ENCODE peak calls at places on chromosomes 11 and 22, in eight cellular contexts. D, S, Y, V, G, A, H and U are unnamed samples.

GRCh38 chr11:95443386-95443785 is 212.4 kb upstream of the SESN3 start:
- DNase-seq in V (no peak), H (no peak), G (peak; percentile 49), D (peak; percentile 2), S (no peak), Y (no peak), A (no peak), U (no peak)

GRCh38 chr22:46934746-46935491 is 172.5 kb downstream of the TBC1D22A start:
- DNase-seq in H (peak; percentile 52), S (peak; percentile 66), A (no peak), V (no peak), G (peak; percentile 53), D (no peak), Y (no peak), U (peak; percentile 52)

GRCh38 chr11:9783986-9784385 is 120.1 kb downstream of the SWAP70 start:
- DNase-seq in V (no peak), A (no peak), G (no peak), S (no peak), Y (no peak), H (no peak), D (no peak), U (no peak)

GRCh38 chr11:104370478-104370877 is 206.5 kb upstream of the PDGFD start:
- DNase-seq in V (no peak), Y (no peak), S (no peak), G (no peak), A (no peak), H (no peak), D (no peak), U (no peak)

GRCh38 chr22:42613869-42614268 is 814 bp downstream of the POLDIP3 start:
- DNase-seq in V (no peak), Y (no peak), A (no peak), S (no peak), D (no peak), G (no peak), H (peak; percentile 91), U (no peak)

GRCh38 chr11:72586591-72587090 is 87.6 kb downstream of the PDE2A start:
- DNase-seq in G (no peak), D (no peak), A (no peak), V (no peak), S (no peak), Y (no peak), H (no peak), U (no peak)

GRCh38 chr11:10485646-10486045 is 30.6 kb downstream of the AMPD3 start:
- DNase-seq in A (no peak), G (no peak), S (no peak), V (no peak), H (no peak), D (no peak), Y (no peak), U (no peak)

GRCh38 chr11:64713031-64713780 is 9.8 kb downstream of the NRXN2 start:
- DNase-seq in S (no peak), V (peak; percentile 76), Y (no peak), G (no peak), A (peak; percentile 69), H (peak; percentile 18), D (no peak), U (peak; percentile 29)

GRCh38 chr22:29072193-29072978 is 449 bp upstream of the KREMEN1 start:
- DNase-seq in A (peak; percentile 91), H (peak; percentile 95), S (peak; percentile 98), D (peak; percentile 73), Y (peak; percentile 93), G (peak; percentile 19), V (peak; percentile 89), U (peak; percentile 90)

GRCh38 chr11:84819128-84819527 is 808.0 kb downstream of the DLG2 start:
- DNase-seq in Y (no peak), H (no peak), G (no peak), V (no peak), A (peak; percentile 67), D (no peak), S (no peak), U (no peak)

GRCh38 chr22:38935023-38935422 is 22.4 kb upstream of the APOBEC3A start:
- DNase-seq in D (no peak), Y (peak; percentile 90), G (no peak), V (no peak), S (peak; percentile 97), H (no peak), A (no peak), U (peak; percentile 95)

GRCh38 chr11:65854871-65855837 is 2.8 kb downstream of the CFL1 start:
- DNase-seq in H (no peak), V (no peak), A (no peak), G (no peak), S (no peak), Y (no peak), D (no peak), U (no peak)

GRCh38 chr22:44686873-44687600 is 15.0 kb upstream of the PRR5 start:
- DNase-seq in H (peak; percentile 40), A (no peak), Y (no peak), D (no peak), V (no peak), S (no peak), G (no peak), U (no peak)

GRCh38 chr11:2987881-2988280 is 4.2 kb downstream of the NAP1L4 start:
- DNase-seq in Y (no peak), A (no peak), D (no peak), S (no peak), V (no peak), H (no peak), G (no peak), U (no peak)

GRCh38 chr11:77171254-77171653 is 43.2 kb downstream of the MYO7A start:
- DNase-seq in H (no peak), D (no peak), A (no peak), S (no peak), Y (no peak), G (no peak), V (no peak), U (no peak)

GRCh38 chr11:62545437-62546243 is 966 bp downstream of the AHNAK start:
- DNase-seq in V (peak; percentile 80), A (peak; percentile 84), Y (peak; percentile 95), H (peak; percentile 94), S (peak; percentile 96), G (no peak), D (no peak), U (peak; percentile 90)

GRCh38 chr11:7004482-7004881 is 15.7 kb downstream of the ZNF214 start:
- DNase-seq in H (no peak), G (peak; percentile 12), V (no peak), S (no peak), D (no peak), A (no peak), Y (no peak), U (no peak)

GRCh38 chr22:43042101-43042780 is 27.3 kb upstream of the PACSIN2 start:
- DNase-seq in Y (no peak), D (no peak), V (no peak), S (no peak), A (no peak), G (no peak), H (no peak), U (no peak)

GRCh38 chr22:30097861-30098260 is 17.6 kb downstream of the HORMAD2 start:
- DNase-seq in S (no peak), A (no peak), D (no peak), Y (no peak), V (no peak), H (no peak), G (no peak), U (no peak)

GRCh38 chr11:1450344-1450875 is 36.2 kb downstream of the MOB2 start:
- DNase-seq in S (peak; percentile 17), A (no peak), H (no peak), D (no peak), G (no peak), Y (no peak), V (no peak), U (no peak)

GRCh38 chr22:25933158-25933788 is 191.3 kb downstream of the MYO18B start:
- DNase-seq in V (no peak), A (no peak), Y (no peak), S (no peak), G (no peak), H (no peak), D (no peak), U (no peak)

GRCh38 chr11:127054153-127054552 is 53.6 kb upstream of the KIRREL3 start:
- DNase-seq in S (no peak), H (no peak), A (no peak), D (no peak), G (no peak), V (no peak), Y (no peak), U (no peak)

GRCh38 chr22:39309881-39310714 is 9.3 kb downstream of the RPL3 start:
- DNase-seq in G (no peak), V (no peak), Y (no peak), S (no peak), D (no peak), H (peak; percentile 63), A (no peak), U (no peak)

GRCh38 chr11:102936864-102937509 is 18.5 kb downstream of the MMP13 start:
- DNase-seq in G (no peak), D (no peak), V (no peak), Y (no peak), A (no peak), S (no peak), H (no peak), U (no peak)

GRCh38 chr11:109940816-109941215 is 152.4 kb upstream of the ZC3H12C start:
- DNase-seq in H (no peak), A (no peak), V (no peak), G (no peak), S (peak; percentile 3), D (no peak), Y (no peak), U (no peak)

GRCh38 chr11:109023029-109023428 is 358.2 kb downstream of the DDX10 start:
- DNase-seq in A (no peak), S (no peak), V (no peak), H (no peak), Y (no peak), G (no peak), D (no peak), U (no peak)